ENCODE peak calls at places on chromosomes 1 and 21, in four cellular contexts. L, K, M and W are unnamed samples.

GRCh38 chr1:165696625-165697100 is 1.7 kb downstream of the ALDH9A1 start:
- DNase-seq in K (no peak), L (no peak), M (no peak), W (no peak)

GRCh38 chr1:85473390-85473789 is 8.4 kb upstream of the DDAH1 start:
- DNase-seq in L (no peak), M (no peak), K (no peak), W (no peak)

GRCh38 chr1:199202331-199202730 is 563.5 kb downstream of the PTPRC start:
- DNase-seq in L (no peak), K (no peak), M (no peak), W (no peak)

GRCh38 chr1:51086496-51087271 is 15.3 kb upstream of the C1orf185 start:
- DNase-seq in L (no peak), M (no peak), K (no peak), W (no peak)

GRCh38 chr1:12521096-12521495 is 96.9 kb downstream of the DHRS3 start:
- DNase-seq in K (no peak), L (no peak), M (no peak), W (no peak)

GRCh38 chr1:232503497-232503896 is 126.4 kb downstream of the SIPA1L2 start:
- DNase-seq in L (no peak), K (no peak), M (no peak), W (no peak)

GRCh38 chr1:230175839-230176238 is 108.8 kb downstream of the GALNT2 start:
- DNase-seq in L (no peak), K (no peak), M (no peak), W (no peak)

GRCh38 chr1:53327183-53327941 is 508 bp downstream of the LRP8 start:
- DNase-seq in K (no peak), M (no peak), L (peak), W (no peak)

GRCh38 chr1:148318123-148318899 is 164.8 kb downstream of the PPIAL4G start:
- DNase-seq in K (peak), M (peak), L (no peak), W (peak)

GRCh38 chr1:3257788-3258187 is 188.8 kb downstream of the PRDM16 start:
- DNase-seq in L (no peak), K (no peak), M (no peak), W (no peak)

GRCh38 chr1:41683681-41684500 is 199.4 kb upstream of the EDN2 start:
- DNase-seq in M (no peak), L (peak), K (peak), W (no peak)

GRCh38 chr1:93665015-93665414 is 16.6 kb downstream of the BCAR3 start:
- DNase-seq in K (no peak), M (no peak), L (no peak), W (no peak)

GRCh38 chr1:172359531-172359991 is 60.9 kb upstream of the C1orf105 start:
- DNase-seq in M (no peak), K (no peak), L (no peak), W (no peak)

GRCh38 chr1:93395195-93395594 is 49.5 kb downstream of the DR1 start:
- DNase-seq in M (no peak), L (no peak), K (no peak), W (no peak)

GRCh38 chr1:5881526-5882222 is 110.6 kb downstream of the NPHP4 start:
- DNase-seq in M (no peak), K (no peak), L (no peak), W (no peak)

GRCh38 chr21:28421716-28422480 is 570.8 kb downstream of the LTN1 start:
- DNase-seq in L (no peak), M (no peak), K (no peak), W (no peak)

GRCh38 chr21:44767834-44768831 is 33.5 kb downstream of the UBE2G2 start:
- DNase-seq in K (no peak), L (no peak), M (no peak), W (no peak)

GRCh38 chr1:174953170-174953569 is 46.6 kb upstream of the CACYBP start:
- DNase-seq in L (no peak), M (no peak), K (no peak), W (no peak)

GRCh38 chr1:225508538-225509375 is 80.9 kb upstream of the LBR start:
- DNase-seq in L (no peak), M (no peak), K (no peak), W (no peak)

GRCh38 chr1:1431845-1432565 is 3.5 kb upstream of the VWA1 start:
- DNase-seq in K (no peak), M (no peak), L (no peak), W (no peak)

GRCh38 chr1:189654906-189655305 is 822.8 kb downstream of the BRINP3 start:
- DNase-seq in K (no peak), L (no peak), M (no peak), W (no peak)

GRCh38 chr1:3899776-3900149 is 309 bp downstream of the C1orf174 start:
- DNase-seq in L (peak), K (no peak), M (no peak), W (no peak)

GRCh38 chr1:179881642-179882252 is 338 bp upstream of the TOR1AIP1 start:
- DNase-seq in L (peak), K (peak), M (no peak), W (no peak)

GRCh38 chr1:93433407-93433961 is 14.4 kb upstream of the FNBP1L start:
- DNase-seq in M (no peak), L (no peak), K (no peak), W (no peak)

GRCh38 chr21:32253215-32253641 is 25.6 kb downstream of the MIS18A start:
- DNase-seq in L (no peak), M (no peak), K (no peak), W (no peak)

GRCh38 chr1:227893696-227894305 is 53.9 kb downstream of the WNT9A start:
- DNase-seq in L (no peak), M (no peak), K (no peak), W (no peak)
- TF ChIP-seq SPI1 in L (no peak), M (no peak), K (no peak), W (no peak)

DNA sequence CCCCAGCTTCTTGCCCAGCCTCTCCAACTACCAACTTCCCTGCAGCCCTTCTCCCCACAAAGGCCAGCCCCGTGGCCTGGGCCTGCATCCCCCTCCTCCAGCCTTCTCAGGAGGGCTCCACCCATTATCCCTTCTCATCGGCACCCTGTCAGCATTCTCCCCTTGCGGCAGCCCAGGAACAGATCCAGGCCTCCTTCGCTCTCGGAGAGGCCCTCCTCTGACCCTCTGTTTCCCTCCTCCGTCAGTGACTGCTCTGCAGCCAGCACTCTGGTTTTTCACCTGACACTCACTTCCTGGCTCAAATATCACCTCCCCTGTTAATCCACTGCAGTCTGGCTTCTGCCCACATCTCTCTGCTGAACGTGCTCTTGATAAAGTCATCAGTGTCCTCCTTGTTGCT is 17.5 kb downstream of the ADGRB2 start:
- DNase-seq in L (no peak), K (no peak), M (no peak), W (no peak)
- TF ChIP-seq SPI1 in L (no peak), K (no peak), M (no peak), W (no peak)

GRCh38 chr1:97202481-97202880 is 480.9 kb downstream of the PTBP2 start:
- DNase-seq in K (no peak), M (no peak), L (no peak), W (no peak)

GRCh38 chr1:97200627-97201026 is 479.0 kb downstream of the PTBP2 start:
- DNase-seq in M (no peak), L (no peak), K (no peak), W (no peak)

GRCh38 chr1:97209381-97209780 is 487.8 kb downstream of the PTBP2 start:
- DNase-seq in M (no peak), L (no peak), K (no peak), W (no peak)

GRCh38 chr1:97202981-97203380 is 481.4 kb downstream of the PTBP2 start:
- DNase-seq in L (no peak), M (no peak), K (no peak), W (no peak)

GRCh38 chr1:97204468-97204867 is 482.9 kb downstream of the PTBP2 start:
- DNase-seq in K (no peak), L (no peak), M (no peak), W (no peak)
- TF ChIP-seq SPI1 in K (no peak), L (no peak), M (no peak), W (no peak)

DNA sequence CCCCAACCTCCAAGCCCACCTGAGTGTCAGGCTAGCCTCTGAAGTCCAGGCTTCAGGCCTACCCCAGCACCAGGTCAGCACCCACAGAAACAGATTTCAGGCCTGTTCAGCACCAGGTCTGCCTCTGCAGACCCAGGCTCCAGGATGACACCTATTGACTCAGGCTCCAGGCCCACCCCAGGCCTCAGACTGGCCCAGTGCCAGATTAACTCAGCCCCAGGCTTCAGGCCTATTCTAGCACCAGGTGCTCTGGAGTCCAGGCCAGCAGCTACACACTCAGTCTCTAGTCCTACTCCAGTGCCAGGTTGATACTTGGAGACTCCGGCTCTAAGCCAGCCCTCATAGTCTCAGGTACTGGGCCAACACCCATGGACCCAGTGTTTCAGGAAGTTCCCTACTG is 541.7 kb upstream of the PBX1 start:
- DNase-seq in K (no peak), L (no peak), M (no peak), W (no peak)
- TF ChIP-seq SPI1 in K (no peak), L (no peak), M (no peak), W (no peak)

GRCh38 chr1:87435484-87435883 is 106.8 kb downstream of the LMO4 start:
- DNase-seq in K (no peak), L (peak), M (peak), W (no peak)
- TF ChIP-seq SPI1 in K (no peak), L (no peak), M (no peak), W (no peak)